ENCODE peak calls at places on chromosomes 11 and 22, in five cellular contexts. One of them, this sample, is unnamed.

GRCh38 chr11:65854161-65854592 is 3.8 kb downstream of the CFL1 start:
- DNase-seq in IMR-90: no peak
- DNase-seq in AG09309: no peak
- DNase-seq in GM12865: peak; percentile 13
- DNase-seq in NB4: no peak
- DNase-seq in this sample: no peak

GRCh38 chr22:42368379-42369249 is 63.6 kb downstream of the NFAM1 start:
- DNase-seq in GM12865: no peak
- DNase-seq in NB4: no peak
- DNase-seq in IMR-90: no peak
- DNase-seq in AG09309: no peak
- DNase-seq in this sample: no peak

GRCh38 chr11:18235394-18235926 is 1.1 kb downstream of the SAA4 start:
- DNase-seq in NB4: no peak
- DNase-seq in GM12865: no peak
- DNase-seq in IMR-90: no peak
- DNase-seq in AG09309: no peak
- DNase-seq in this sample: no peak

GRCh38 chr22:32044913-32045312 is 1.9 kb downstream of the SLC5A1 start:
- DNase-seq in GM12865: no peak
- DNase-seq in IMR-90: no peak
- DNase-seq in NB4: no peak
- DNase-seq in AG09309: no peak
- DNase-seq in this sample: no peak

GRCh38 chr22:39491696-39492095 is 10.4 kb upstream of the MIEF1 start:
- DNase-seq in NB4: no peak
- DNase-seq in AG09309: no peak
- DNase-seq in GM12865: no peak
- DNase-seq in IMR-90: no peak
- DNase-seq in this sample: no peak

GRCh38 chr11:128448487-128448886 is 138.9 kb downstream of the ETS1 start:
- DNase-seq in IMR-90: peak; percentile 87
- DNase-seq in AG09309: no peak
- DNase-seq in GM12865: no peak
- DNase-seq in NB4: no peak
- DNase-seq in this sample: no peak

GRCh38 chr11:95592455-95592854 is 197.1 kb downstream of the FAM76B start:
- DNase-seq in IMR-90: peak; percentile 23
- DNase-seq in NB4: no peak
- DNase-seq in GM12865: no peak
- DNase-seq in AG09309: no peak
- DNase-seq in this sample: no peak

GRCh38 chr11:8262552-8263108 is 1.0 kb downstream of the LMO1 start:
- DNase-seq in GM12865: peak; percentile 21
- DNase-seq in AG09309: no peak
- DNase-seq in IMR-90: peak; percentile 55
- DNase-seq in NB4: no peak
- DNase-seq in this sample: no peak

GRCh38 chr11:12485328-12485727 is 108.0 kb downstream of the PARVA start:
- DNase-seq in NB4: no peak
- DNase-seq in AG09309: no peak
- DNase-seq in GM12865: no peak
- DNase-seq in IMR-90: no peak
- DNase-seq in this sample: no peak

GRCh38 chr11:130037881-130038601 is 31.7 kb upstream of the APLP2 start:
- DNase-seq in AG09309: no peak
- DNase-seq in GM12865: no peak
- DNase-seq in NB4: no peak
- DNase-seq in IMR-90: no peak
- DNase-seq in this sample: no peak

GRCh38 chr22:39384750-39385480 is 14.7 kb upstream of the TAB1 start:
- DNase-seq in GM12865: peak; percentile 53
- DNase-seq in NB4: peak; percentile 64
- DNase-seq in IMR-90: peak; percentile 28
- DNase-seq in AG09309: no peak
- DNase-seq in this sample: no peak

GRCh38 chr11:20253796-20254195 is 93.5 kb upstream of the DBX1 start:
- DNase-seq in IMR-90: no peak
- DNase-seq in NB4: no peak
- DNase-seq in AG09309: no peak
- DNase-seq in GM12865: no peak
- DNase-seq in this sample: no peak

GRCh38 chr11:58125469-58125868 is at the start of gene OR9I1:
- DNase-seq in GM12865: no peak
- DNase-seq in IMR-90: peak; percentile 4
- DNase-seq in AG09309: no peak
- DNase-seq in NB4: no peak
- DNase-seq in this sample: no peak

GRCh38 chr11:61103851-61104423 is 1.6 kb downstream of the CD5 start:
- DNase-seq in NB4: no peak
- DNase-seq in IMR-90: no peak
- DNase-seq in GM12865: no peak
- DNase-seq in AG09309: no peak
- DNase-seq in this sample: no peak

GRCh38 chr11:124834526-124835190 is 30.6 kb upstream of the ROBO3 start:
- DNase-seq in AG09309: no peak
- DNase-seq in NB4: no peak
- DNase-seq in IMR-90: no peak
- DNase-seq in GM12865: no peak
- DNase-seq in this sample: no peak

GRCh38 chr11:33500865-33501479 is 199.7 kb downstream of the C11orf91 start:
- DNase-seq in NB4: peak; percentile 33
- DNase-seq in IMR-90: peak; percentile 65
- DNase-seq in AG09309: no peak
- DNase-seq in GM12865: no peak
- DNase-seq in this sample: no peak

GRCh38 chr11:127273593-127274327 is 273.2 kb upstream of the KIRREL3 start:
- DNase-seq in NB4: no peak
- DNase-seq in IMR-90: no peak
- DNase-seq in GM12865: no peak
- DNase-seq in AG09309: no peak
- DNase-seq in this sample: no peak

GRCh38 chr22:18057568-18058209 is 20.1 kb upstream of the PEX26 start:
- DNase-seq in NB4: peak; percentile 30
- DNase-seq in AG09309: peak; percentile 96
- DNase-seq in IMR-90: peak; percentile 100
- DNase-seq in GM12865: peak; percentile 69
- DNase-seq in this sample: peak; percentile 35

GRCh38 chr11:75420224-75421034 is 12.6 kb downstream of the KLHL35 start:
- DNase-seq in AG09309: no peak
- DNase-seq in GM12865: no peak
- DNase-seq in NB4: no peak
- DNase-seq in IMR-90: no peak
- DNase-seq in this sample: no peak

GRCh38 chr22:39856588-39856987 is 37.0 kb downstream of the ENTHD1 start:
- DNase-seq in NB4: no peak
- DNase-seq in GM12865: no peak
- DNase-seq in IMR-90: no peak
- DNase-seq in AG09309: no peak
- DNase-seq in this sample: no peak

GRCh38 chr22:27776410-27776958 is 25.1 kb downstream of the MN1 start:
- DNase-seq in GM12865: no peak
- DNase-seq in NB4: no peak
- DNase-seq in AG09309: no peak
- DNase-seq in IMR-90: no peak
- DNase-seq in this sample: no peak

GRCh38 chr22:33656808-33657628 is 263.3 kb downstream of the LARGE1 start:
- DNase-seq in NB4: no peak
- DNase-seq in AG09309: no peak
- DNase-seq in GM12865: no peak
- DNase-seq in IMR-90: no peak
- DNase-seq in this sample: no peak

GRCh38 chr11:121550247-121551132 is 97.7 kb upstream of the SORL1-AS1 start:
- DNase-seq in NB4: no peak
- DNase-seq in AG09309: no peak
- DNase-seq in IMR-90: peak; percentile 1
- DNase-seq in GM12865: no peak
- DNase-seq in this sample: no peak

GRCh38 chr22:38924197-38924952 is 33.0 kb upstream of the APOBEC3A start:
- DNase-seq in AG09309: peak; percentile 69
- DNase-seq in GM12865: no peak
- DNase-seq in IMR-90: peak; percentile 90
- DNase-seq in NB4: no peak
- DNase-seq in this sample: no peak

GRCh38 chr11:73274722-73275380 is 2.7 kb downstream of the P2RY6 start:
- DNase-seq in AG09309: no peak
- DNase-seq in NB4: peak; percentile 64
- DNase-seq in GM12865: no peak
- DNase-seq in IMR-90: no peak
- DNase-seq in this sample: no peak

GRCh38 chr11:65522640-65523322 is 2.1 kb upstream of the SCYL1 start:
- DNase-seq in GM12865: no peak
- DNase-seq in IMR-90: no peak
- DNase-seq in AG09309: no peak
- DNase-seq in NB4: peak; percentile 85
- DNase-seq in this sample: no peak

GRCh38 chr22:48476599-48476998 is 1351.1 kb downstream of the BRD1 start:
- DNase-seq in IMR-90: no peak
- DNase-seq in AG09309: no peak
- DNase-seq in NB4: no peak
- DNase-seq in GM12865: no peak
- DNase-seq in this sample: no peak

GRCh38 chr11:87926250-87926970 is 248.8 kb downstream of the RAB38 start:
- DNase-seq in AG09309: peak; percentile 34
- DNase-seq in IMR-90: peak; percentile 49
- DNase-seq in GM12865: no peak
- DNase-seq in NB4: peak; percentile 58
- DNase-seq in this sample: no peak

GRCh38 chr11:18065572-18065971 is 19.5 kb upstream of the TPH1 start:
- DNase-seq in NB4: no peak
- DNase-seq in AG09309: no peak
- DNase-seq in GM12865: no peak
- DNase-seq in IMR-90: no peak
- DNase-seq in this sample: no peak

GRCh38 chr11:45806937-45807791 is 2.2 kb downstream of the SLC35C1 start:
- DNase-seq in NB4: peak; percentile 28
- DNase-seq in AG09309: no peak
- DNase-seq in GM12865: no peak
- DNase-seq in IMR-90: no peak
- DNase-seq in this sample: no peak

GRCh38 chr11:10669258-10670033 is 24.1 kb downstream of the IRAG1 start:
- DNase-seq in IMR-90: peak; percentile 76
- DNase-seq in AG09309: peak; percentile 84
- DNase-seq in NB4: no peak
- DNase-seq in GM12865: no peak
- DNase-seq in this sample: no peak

GRCh38 chr11:92981508-92982043 is 12.1 kb downstream of the MTNR1B start:
- DNase-seq in IMR-90: no peak
- DNase-seq in AG09309: no peak
- DNase-seq in NB4: no peak
- DNase-seq in GM12865: no peak
- DNase-seq in this sample: no peak

DNA sequence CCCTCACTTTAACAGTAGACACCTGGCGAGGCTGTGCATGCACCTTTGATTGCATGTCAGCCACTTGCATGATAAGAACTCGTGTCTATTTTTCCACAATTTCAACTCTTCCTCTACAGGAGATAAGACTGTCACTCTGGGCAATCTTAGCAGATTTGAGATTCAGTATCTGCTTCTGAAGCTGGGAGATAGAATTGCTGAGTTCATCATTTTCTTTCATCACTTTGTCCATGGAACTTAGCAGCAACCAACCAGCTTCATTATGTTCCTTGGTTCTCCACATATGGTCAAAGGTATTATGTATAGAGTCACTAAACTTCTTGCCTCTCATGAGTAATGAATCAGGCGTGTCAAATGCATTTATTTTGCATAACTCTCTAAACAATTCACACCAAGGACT is 17.1 kb downstream of the MTNR1B start:
- DNase-seq in NB4: no peak
- DNase-seq in GM12865: no peak
- DNase-seq in IMR-90: no peak
- DNase-seq in AG09309: no peak
- DNase-seq in this sample: no peak
- TF ChIP-seq CTCF in NB4: no peak
- TF ChIP-seq CTCF in GM12865: no peak
- TF ChIP-seq CTCF in IMR-90: no peak
- TF ChIP-seq CTCF in AG09309: no peak
- TF ChIP-seq CTCF in this sample: no peak

GRCh38 chr11:68010058-68011041 is at the start of gene ALDH3B1:
- DNase-seq in AG09309: no peak
- DNase-seq in NB4: peak; percentile 100
- DNase-seq in GM12865: peak; percentile 34
- DNase-seq in IMR-90: peak; percentile 70
- DNase-seq in this sample: peak; percentile 76
- TF ChIP-seq CTCF in AG09309: no peak
- TF ChIP-seq CTCF in NB4: peak; percentile 8
- TF ChIP-seq CTCF in GM12865: no peak
- TF ChIP-seq CTCF in IMR-90: peak; percentile 9
- TF ChIP-seq CTCF in this sample: no peak

GRCh38 chr22:46105494-46106278 is 44.6 kb upstream of the PPARA start:
- DNase-seq in IMR-90: peak; percentile 59
- DNase-seq in AG09309: peak; percentile 80
- DNase-seq in NB4: no peak
- DNase-seq in GM12865: no peak
- DNase-seq in this sample: no peak

GRCh38 chr22:46104170-46104880 is 46.0 kb upstream of the PPARA start:
- DNase-seq in NB4: no peak
- DNase-seq in IMR-90: no peak
- DNase-seq in AG09309: no peak
- DNase-seq in GM12865: no peak
- DNase-seq in this sample: no peak

GRCh38 chr22:46106279-46107022 is 43.9 kb upstream of the PPARA start:
- DNase-seq in IMR-90: no peak
- DNase-seq in NB4: no peak
- DNase-seq in AG09309: no peak
- DNase-seq in GM12865: no peak
- DNase-seq in this sample: no peak

GRCh38 chr22:46103664-46104063 is 46.7 kb upstream of the PPARA start:
- DNase-seq in AG09309: no peak
- DNase-seq in IMR-90: no peak
- DNase-seq in GM12865: no peak
- DNase-seq in NB4: no peak
- DNase-seq in this sample: no peak

DNA sequence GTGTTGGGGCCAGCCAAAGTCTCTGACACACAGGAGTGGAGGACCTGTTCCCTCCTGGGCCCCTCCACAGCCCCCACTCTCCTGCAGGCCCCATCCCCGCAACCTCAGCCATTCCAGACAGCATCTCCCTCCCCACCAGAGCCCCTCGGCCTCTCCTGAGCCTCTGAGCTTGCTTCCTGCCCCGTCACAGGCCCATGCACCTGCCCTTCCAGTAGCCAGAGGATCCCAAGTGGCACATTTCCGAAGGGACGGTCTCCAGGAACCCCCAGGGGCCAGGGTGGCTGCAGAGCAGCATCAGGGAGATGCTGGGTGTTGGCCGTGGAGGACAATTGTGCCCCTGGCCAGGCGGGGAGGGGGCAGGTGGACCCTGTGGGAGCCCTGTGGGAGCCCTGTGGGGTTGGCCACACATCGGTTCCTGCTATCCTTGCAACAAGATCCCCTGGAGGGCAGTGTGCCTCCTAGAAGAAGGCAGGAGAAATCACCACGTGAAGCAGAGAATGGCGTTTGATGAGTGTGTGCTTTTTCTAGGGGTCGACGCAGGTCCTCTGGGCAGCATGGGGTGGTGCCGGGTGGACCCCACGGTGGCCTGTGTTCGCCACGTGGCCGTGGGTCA is 45.3 kb upstream of the PPARA start:
- DNase-seq in IMR-90: no peak
- DNase-seq in GM12865: no peak
- DNase-seq in AG09309: no peak
- DNase-seq in NB4: no peak
- DNase-seq in this sample: no peak
- TF ChIP-seq CTCF in IMR-90: no peak
- TF ChIP-seq CTCF in GM12865: no peak
- TF ChIP-seq CTCF in AG09309: peak; percentile 10
- TF ChIP-seq CTCF in NB4: no peak
- TF ChIP-seq CTCF in this sample: no peak

GRCh38 chr11:27596388-27596787 is 89.8 kb upstream of the LIN7C start:
- DNase-seq in GM12865: no peak
- DNase-seq in AG09309: no peak
- DNase-seq in NB4: no peak
- DNase-seq in IMR-90: no peak
- DNase-seq in this sample: no peak
- TF ChIP-seq CTCF in GM12865: no peak
- TF ChIP-seq CTCF in AG09309: no peak
- TF ChIP-seq CTCF in NB4: no peak
- TF ChIP-seq CTCF in IMR-90: no peak
- TF ChIP-seq CTCF in this sample: no peak